ENCODE peak calls at places on chromosomes 3 and 15, in seven cellular contexts. X is K562, P is HepG2, W is H1, I is tibial nerve, F is upper lobe of left lung, H is SK-N-SH. A is an unnamed sample. For H3K36me3 and H3K4me1, the result is how much of the 10 kb centered on the place peaks cover.

GRCh38 chr15:62068071-62068786 is 1.5 kb downstream of the C2CD4A start:
- DNase-seq in X (peak), F (peak), W (no peak), I (peak), H (peak), P (peak), A (peak)

GRCh38 chr15:90362936-90363212 is 10.8 kb downstream of the ZNF774 start:
- DNase-seq in I (no peak), P (no peak), F (no peak), X (no peak), H (no peak), W (no peak), A (no peak)

GRCh38 chr15:91049378-91050127 is 27.2 kb upstream of the VPS33B start:
- DNase-seq in W (no peak), P (peak), H (peak), F (no peak), X (peak), I (peak), A (peak)

GRCh38 chr3:11716576-11717250 is 73.0 kb upstream of the VGLL4 start:
- DNase-seq in H (no peak), X (no peak), F (no peak), P (no peak), I (no peak), W (no peak), A (no peak)

GRCh38 chr3:190579514-190580137 is 65.7 kb downstream of the IL1RAP start:
- DNase-seq in H (no peak), P (no peak), W (no peak), I (no peak), X (no peak), F (no peak), A (no peak)

GRCh38 chr3:51384145-51384729 is 854 bp upstream of the MANF start:
- DNase-seq in P (no peak), X (no peak), W (no peak), I (no peak), F (peak), H (peak), A (no peak)

GRCh38 chr3:11582123-11582968 is 61.4 kb downstream of the VGLL4 start:
- DNase-seq in P (no peak), X (no peak), I (peak), H (peak), W (no peak), F (no peak), A (peak)

GRCh38 chr15:34049096-34049495 is 10.1 kb upstream of the AVEN start:
- DNase-seq in X (no peak), P (no peak), H (no peak), I (no peak), W (no peak), F (no peak), A (no peak)

GRCh38 chr3:194880940-194881925 is 195.6 kb downstream of the FAM43A start:
- DNase-seq in F (peak), H (no peak), X (no peak), I (no peak), W (no peak), P (no peak), A (peak)

GRCh38 chr3:139327861-139328260 is 16.0 kb upstream of the MRPS22 start:
- DNase-seq in X (no peak), H (no peak), W (no peak), P (no peak), F (no peak), I (no peak), A (no peak)

GRCh38 chr3:174322789-174323188 is 536.3 kb upstream of the NAALADL2 start:
- DNase-seq in F (no peak), W (no peak), P (no peak), X (no peak), H (no peak), I (no peak), A (no peak)

GRCh38 chr3:154428369-154429206 is 1.4 kb downstream of the GPR149 start:
- DNase-seq in W (no peak), F (peak), I (no peak), X (no peak), H (peak), P (no peak), A (no peak)

GRCh38 chr15:37995461-37996347 is 61.3 kb downstream of the TMCO5A start:
- DNase-seq in P (peak), H (peak), X (no peak), F (no peak), W (no peak), I (peak), A (no peak)

GRCh38 chr15:43056696-43057095 is 49.1 kb downstream of the UBR1 start:
- DNase-seq in W (no peak), F (no peak), I (no peak), X (no peak), H (no peak), P (no peak), A (no peak)
- H3K36me3 ChIP-seq in W (under half), F (half or more), I (under half), X (half or more), H (half or more), P (under half), A (half or more)

DNA sequence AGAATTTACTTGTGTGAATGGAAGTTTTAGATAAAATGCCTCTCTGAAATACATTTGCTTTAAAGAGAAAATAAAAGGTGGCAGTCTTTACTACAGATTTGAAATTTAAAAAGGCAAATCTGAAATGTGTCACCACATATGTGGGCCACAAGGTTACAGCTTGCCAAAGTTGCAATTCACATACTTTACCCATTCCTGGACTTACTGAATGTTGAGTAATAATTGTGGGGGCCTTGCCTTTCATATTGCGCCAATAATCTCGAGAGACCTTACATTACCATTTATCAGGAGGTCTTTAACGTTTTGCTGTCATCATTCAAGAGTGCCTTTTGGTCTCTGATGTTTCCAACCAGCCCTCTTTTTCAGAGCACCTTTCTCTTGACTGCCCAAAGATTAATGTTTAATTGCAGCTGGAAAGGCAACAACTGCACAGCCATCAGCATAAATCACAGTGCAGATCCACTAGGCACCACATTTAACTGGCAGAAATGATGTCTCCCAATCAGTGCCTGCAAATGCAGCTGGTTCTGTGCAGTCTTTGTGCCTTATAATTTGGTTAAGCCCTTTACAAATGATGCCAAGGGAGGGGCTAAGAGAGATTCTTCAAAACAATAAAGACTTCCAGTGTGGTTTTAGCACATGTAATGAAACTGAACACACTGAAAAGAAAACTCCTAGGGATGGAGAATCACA is 206.8 kb downstream of the MAGI1 start:
- DNase-seq in I (no peak), H (peak), P (peak), X (no peak), W (no peak), F (no peak), A (no peak)
- H3K4me1 ChIP-seq in I (under half), H (half or more), P (under half), X (under half), W (under half), F (under half), A (under half)

GRCh38 chr15:99106417-99107220 is 1.7 kb downstream of the SYNM start:
- DNase-seq in I (no peak), H (no peak), P (no peak), W (no peak), X (no peak), F (no peak), A (no peak)
- TF ChIP-seq EP300 in I (no peak), H (no peak), P (no peak), W (no peak), X (no peak), F (no peak), A (peak)

GRCh38 chr3:145915787-145916186 is 245.2 kb downstream of the PLOD2 start:
- DNase-seq in W (no peak), X (no peak), P (no peak), I (no peak), F (no peak), H (no peak), A (no peak)

GRCh38 chr3:145906755-145907154 is 254.2 kb downstream of the PLOD2 start:
- DNase-seq in P (no peak), I (no peak), H (no peak), X (no peak), W (no peak), F (no peak), A (no peak)

DNA sequence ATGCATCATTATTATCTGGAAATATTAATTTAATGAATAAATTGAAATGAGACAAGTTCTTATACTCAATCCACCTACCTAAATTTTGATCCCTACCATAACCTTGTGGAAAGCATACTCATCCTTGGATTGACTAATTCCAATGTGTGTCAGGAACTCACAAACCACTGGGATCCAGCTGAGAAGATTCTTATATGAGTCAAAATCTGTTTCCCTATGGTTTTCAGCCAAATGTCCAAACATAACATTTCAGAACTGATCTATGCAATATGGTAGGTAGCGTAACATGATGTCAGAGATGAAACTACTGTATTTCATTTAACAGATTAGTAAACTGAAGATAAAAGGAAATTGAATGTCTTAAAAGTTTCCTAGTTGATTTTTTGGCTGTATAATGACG is 250.0 kb downstream of the PLOD2 start:
- DNase-seq in X (no peak), W (no peak), P (no peak), F (no peak), H (no peak), I (no peak), A (no peak)
- H3K36me3 ChIP-seq in X (under half), W (under half), P (under half), F (under half), H (under half), I (under half), A (under half)

GRCh38 chr3:192830279-192831110 is 87.2 kb downstream of the MB21D2 start:
- DNase-seq in H (no peak), X (no peak), F (no peak), I (no peak), W (no peak), P (no peak), A (no peak)
- H3K4me1 ChIP-seq in H (under half), X (under half), F (under half), I (under half), W (under half), P (under half), A (under half)

GRCh38 chr3:42210731-42211130 is 55.3 kb downstream of the CCK start:
- DNase-seq in W (no peak), X (no peak), P (peak), H (no peak), F (no peak), I (no peak), A (no peak)
- TF ChIP-seq EP300 in W (no peak), X (no peak), P (no peak), H (no peak), F (no peak), I (no peak), A (no peak)